ENCODE peak calls at places on chromosome 6, in seven cellular contexts. One of them, this sample, is unnamed.

GRCh38 chr6:113562248-113562647 is 294.9 kb upstream of the MARCKS start:
- DNase-seq in upper lobe of right lung: no peak
- DNase-seq in activated CD4-positive, CD25-positive, alpha-beta regulatory T cell: no peak
- DNase-seq in erythroblast: no peak
- DNase-seq in non-pigmented ciliary epithelial cell: no peak
- DNase-seq in GM04504: no peak
- DNase-seq in effector memory CD8-positive, alpha-beta T cell: no peak
- DNase-seq in this sample: no peak

GRCh38 chr6:170117111-170117972 is 173.5 kb downstream of the DLL1 start:
- DNase-seq in upper lobe of right lung: peak
- DNase-seq in activated CD4-positive, CD25-positive, alpha-beta regulatory T cell: no peak
- DNase-seq in erythroblast: no peak
- DNase-seq in non-pigmented ciliary epithelial cell: no peak
- DNase-seq in GM04504: no peak
- DNase-seq in effector memory CD8-positive, alpha-beta T cell: no peak
- DNase-seq in this sample: no peak

GRCh38 chr6:107736713-107737396 is 87.3 kb downstream of the SCML4 start:
- DNase-seq in upper lobe of right lung: no peak
- DNase-seq in activated CD4-positive, CD25-positive, alpha-beta regulatory T cell: no peak
- DNase-seq in erythroblast: no peak
- DNase-seq in non-pigmented ciliary epithelial cell: no peak
- DNase-seq in GM04504: no peak
- DNase-seq in effector memory CD8-positive, alpha-beta T cell: no peak
- DNase-seq in this sample: no peak

GRCh38 chr6:134814076-134814709 is 135.7 kb downstream of the ALDH8A1 start:
- DNase-seq in upper lobe of right lung: no peak
- DNase-seq in activated CD4-positive, CD25-positive, alpha-beta regulatory T cell: no peak
- DNase-seq in erythroblast: no peak
- DNase-seq in non-pigmented ciliary epithelial cell: no peak
- DNase-seq in GM04504: no peak
- DNase-seq in effector memory CD8-positive, alpha-beta T cell: no peak
- DNase-seq in this sample: no peak

GRCh38 chr6:138526822-138527235 is 27.5 kb upstream of the NHSL1 start:
- DNase-seq in upper lobe of right lung: no peak
- DNase-seq in activated CD4-positive, CD25-positive, alpha-beta regulatory T cell: no peak
- DNase-seq in erythroblast: no peak
- DNase-seq in non-pigmented ciliary epithelial cell: no peak
- DNase-seq in GM04504: no peak
- DNase-seq in effector memory CD8-positive, alpha-beta T cell: no peak
- DNase-seq in this sample: no peak

GRCh38 chr6:897561-898207 is 204.7 kb upstream of the EXOC2 start:
- DNase-seq in upper lobe of right lung: no peak
- DNase-seq in activated CD4-positive, CD25-positive, alpha-beta regulatory T cell: no peak
- DNase-seq in erythroblast: no peak
- DNase-seq in non-pigmented ciliary epithelial cell: no peak
- DNase-seq in GM04504: no peak
- DNase-seq in effector memory CD8-positive, alpha-beta T cell: no peak
- DNase-seq in this sample: no peak

GRCh38 chr6:53828215-53828614 is 33.4 kb downstream of the LRRC1 start:
- DNase-seq in upper lobe of right lung: no peak
- DNase-seq in activated CD4-positive, CD25-positive, alpha-beta regulatory T cell: no peak
- DNase-seq in erythroblast: no peak
- DNase-seq in non-pigmented ciliary epithelial cell: no peak
- DNase-seq in GM04504: no peak
- DNase-seq in effector memory CD8-positive, alpha-beta T cell: no peak
- DNase-seq in this sample: no peak

GRCh38 chr6:96394727-96395126 is 126.9 kb upstream of the UFL1 start:
- DNase-seq in upper lobe of right lung: no peak
- DNase-seq in activated CD4-positive, CD25-positive, alpha-beta regulatory T cell: no peak
- DNase-seq in erythroblast: no peak
- DNase-seq in non-pigmented ciliary epithelial cell: no peak
- DNase-seq in GM04504: no peak
- DNase-seq in effector memory CD8-positive, alpha-beta T cell: no peak
- DNase-seq in this sample: no peak